ENCODE peak calls at places on chromosomes 16 and 17, in four cellular contexts. U is heart right ventricle; Z is testis; J is CD8-positive, alpha-beta memory T cell. L is an unnamed sample.
A peak's percentile ranks its signal among the peaks of the same experiment; 100 is the strongest.

GRCh38 chr16:89120921-89121351 is 27.3 kb downstream of the ACSF3 start:
- DNase-seq in U (no peak), Z (peak; percentile 88), J (no peak), L (no peak)

GRCh38 chr17:81966343-81967243 is 5.6 kb upstream of the NOTUM start:
- DNase-seq in U (peak; percentile 69), Z (peak; percentile 51), J (no peak), L (no peak)

GRCh38 chr17:79609175-79609589 is 1.7 kb downstream of the RBFOX3 start:
- DNase-seq in U (no peak), Z (no peak), J (no peak), L (no peak)

GRCh38 chr16:20799599-20799998 is 6.7 kb downstream of the ERI2 start:
- DNase-seq in U (no peak), Z (no peak), J (peak; percentile 10), L (no peak)

GRCh38 chr17:83182620-83183063 is 103.2 kb downstream of the METRNL start:
- DNase-seq in U (peak; percentile 19), Z (peak; percentile 59), J (no peak), L (peak; percentile 52)

GRCh38 chr16:59169168-59169567 is 435.1 kb upstream of the GOT2 start:
- DNase-seq in U (no peak), Z (no peak), J (no peak), L (no peak)

GRCh38 chr16:71933913-71934696 is 38.8 kb downstream of the IST1 start:
- DNase-seq in U (no peak), Z (no peak), J (no peak), L (no peak)

GRCh38 chr16:55036371-55036821 is 105.7 kb downstream of the IRX5 start:
- DNase-seq in U (no peak), Z (no peak), J (no peak), L (no peak)

GRCh38 chr17:83203073-83203471 is 123.7 kb downstream of the METRNL start:
- DNase-seq in U (peak; percentile 50), Z (peak; percentile 61), J (no peak), L (peak; percentile 63)

GRCh38 chr17:34852614-34853013 is 108.6 kb downstream of the CCT6B start:
- DNase-seq in U (no peak), Z (no peak), J (no peak), L (no peak)

GRCh38 chr17:79461041-79461440 is 149.8 kb downstream of the RBFOX3 start:
- DNase-seq in U (no peak), Z (no peak), J (no peak), L (no peak)

GRCh38 chr17:57085448-57086068 is 512 bp downstream of the AKAP1 start:
- DNase-seq in U (peak; percentile 72), Z (peak; percentile 56), J (peak; percentile 68), L (no peak)

GRCh38 chr17:2892305-2892971 is 96.2 kb downstream of the RAP1GAP2 start:
- DNase-seq in U (no peak), Z (no peak), J (no peak), L (no peak)

GRCh38 chr16:2855536-2855935 is 2.4 kb downstream of the PRSS22 start:
- DNase-seq in U (no peak), Z (no peak), J (no peak), L (no peak)

GRCh38 chr17:51739245-51739886 is 419.1 kb downstream of the CA10 start:
- DNase-seq in U (no peak), Z (no peak), J (no peak), L (no peak)

GRCh38 chr17:73444021-73444420 is 132.2 kb upstream of the CDC42EP4 start:
- DNase-seq in U (no peak), Z (no peak), J (no peak), L (no peak)

GRCh38 chr17:1639549-1639948 is 6.0 kb downstream of the SCARF1 start:
- DNase-seq in U (no peak), Z (peak; percentile 54), J (no peak), L (no peak)

GRCh38 chr16:67923414-67924127 is 8.1 kb downstream of the CTRL start:
- DNase-seq in U (no peak), Z (peak; percentile 46), J (no peak), L (no peak)

GRCh38 chr16:14611660-14612059 is 18.4 kb downstream of the PARN start:
- DNase-seq in U (no peak), Z (no peak), J (no peak), L (no peak)

GRCh38 chr16:14302399-14303181 is 231.5 kb downstream of the MRTFB start:
- DNase-seq in U (peak; percentile 37), Z (no peak), J (no peak), L (no peak)

GRCh38 chr16:529012-529575 is 1.6 kb downstream of the CAPN15 start:
- DNase-seq in U (no peak), Z (no peak), J (peak; percentile 20), L (no peak)

GRCh38 chr17:62825182-62825581 is 17.1 kb upstream of the MARCHF10 start:
- DNase-seq in U (no peak), Z (no peak), J (no peak), L (no peak)

GRCh38 chr17:69870751-69871199 is 204.2 kb upstream of the KCNJ16 start:
- DNase-seq in U (no peak), Z (no peak), J (no peak), L (no peak)

GRCh38 chr16:82631701-82632685 is 5.2 kb downstream of the CDH13 start:
- DNase-seq in U (no peak), Z (no peak), J (no peak), L (peak; percentile 82)

GRCh38 chr17:10585529-10585928 is 36.1 kb upstream of the MYH2 start:
- DNase-seq in U (no peak), Z (no peak), J (no peak), L (no peak)

GRCh38 chr17:57561072-57561861 is 183.8 kb downstream of the CCDC182 start:
- DNase-seq in U (no peak), Z (no peak), J (no peak), L (no peak)

GRCh38 chr16:88628512-88628974 is 9.8 kb upstream of the IL17C start:
- DNase-seq in U (peak; percentile 73), Z (peak; percentile 28), J (no peak), L (no peak)

GRCh38 chr16:51651061-51651466 is 500.0 kb upstream of the SALL1 start:
- DNase-seq in U (no peak), Z (no peak), J (no peak), L (no peak)

GRCh38 chr17:73969956-73970355 is 233.5 kb upstream of the RPL38 start:
- DNase-seq in U (no peak), Z (peak; percentile 25), J (no peak), L (peak; percentile 19)

GRCh38 chr17:52181842-52182241 is 23.3 kb upstream of the CA10 start:
- DNase-seq in U (no peak), Z (no peak), J (no peak), L (no peak)

GRCh38 chr16:88809068-88809675 is 2.6 kb downstream of the APRT start:
- DNase-seq in U (no peak), Z (no peak), J (no peak), L (no peak)

DNA sequence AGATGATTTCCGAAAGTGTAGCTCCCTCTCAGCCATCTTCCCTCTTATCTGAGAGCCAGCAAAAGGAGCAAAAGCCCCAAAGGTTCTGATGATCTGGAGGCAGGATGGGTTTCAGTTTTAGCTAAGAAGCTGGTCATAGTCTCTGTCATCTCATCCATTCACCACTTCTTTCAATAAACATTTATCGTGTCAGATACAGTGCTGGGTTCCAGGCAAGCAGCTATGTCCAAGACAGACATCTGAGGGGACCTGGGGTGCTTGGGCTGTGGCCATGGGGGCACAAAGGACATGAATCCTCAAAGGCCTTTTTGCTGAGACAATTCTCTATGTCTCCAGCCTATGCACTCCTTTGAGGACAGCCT is 1.0 kb upstream of the ETV4 start:
- DNase-seq in U (no peak), Z (no peak), J (no peak), L (no peak)
- H3K4me3 ChIP-seq in U (no peak overlapping the region), Z (no peak overlapping the region), J (peak overlapping the region; percentile 74), L (no peak overlapping the region)

GRCh38 chr16:86012221-86012620 is 113.3 kb downstream of the IRF8 start:
- DNase-seq in U (no peak), Z (no peak), J (no peak), L (no peak)
- H3K4me3 ChIP-seq in U (no peak overlapping the region), Z (no peak overlapping the region), J (no peak overlapping the region), L (no peak overlapping the region)

DNA sequence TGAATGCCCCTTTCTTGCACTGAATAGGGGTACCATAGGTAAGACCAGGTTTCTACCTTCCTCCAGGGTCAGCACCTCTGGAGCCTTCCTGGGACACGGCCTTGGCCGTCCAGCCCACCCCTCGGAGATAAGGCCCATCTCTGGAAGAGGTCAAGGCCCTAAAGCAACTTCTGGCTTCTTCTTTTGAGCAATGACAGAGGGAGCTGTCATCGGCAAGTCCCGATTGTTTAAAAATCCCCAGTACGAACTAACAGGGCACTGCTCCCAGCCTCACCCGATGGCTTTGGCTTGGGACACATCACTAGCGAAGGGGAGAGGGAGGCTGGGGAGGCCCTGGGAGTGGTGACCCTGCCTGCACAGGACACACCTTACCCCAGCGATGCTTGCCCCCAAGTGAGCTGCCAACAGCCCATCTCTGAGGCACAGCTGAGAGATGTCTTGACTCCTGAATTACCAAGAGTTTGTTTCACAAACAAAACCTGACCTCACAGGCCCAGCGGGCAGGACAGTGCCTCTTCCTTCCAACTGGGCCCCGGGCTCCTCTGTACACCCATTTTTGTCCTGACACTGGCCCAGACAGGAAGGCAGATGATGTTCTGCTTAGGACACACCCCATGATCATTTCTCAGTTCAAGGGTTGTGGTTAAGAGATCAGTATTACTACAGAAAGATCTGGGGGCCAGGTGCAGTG is 4.8 kb downstream of the SYNGR2 start:
- DNase-seq in U (peak; percentile 21), Z (no peak), J (peak; percentile 28), L (peak; percentile 64)
- H3K4me3 ChIP-seq in U (no peak overlapping the region), Z (no peak overlapping the region), J (no peak overlapping the region), L (peak overlapping the region; percentile 14)

GRCh38 chr16:28985206-28985605 is 354 bp downstream of the LAT start:
- DNase-seq in U (no peak), Z (no peak), J (no peak), L (no peak)

GRCh38 chr16:28986492-28986891 is 1.6 kb downstream of the LAT start:
- DNase-seq in U (no peak), Z (no peak), J (no peak), L (no peak)

GRCh38 chr16:28984091-28984490 is 761 bp upstream of the LAT start:
- DNase-seq in U (no peak), Z (no peak), J (no peak), L (no peak)

GRCh38 chr16:28984619-28985135 is at the start of gene LAT:
- DNase-seq in U (peak; percentile 39), Z (no peak), J (peak; percentile 78), L (no peak)

DNA sequence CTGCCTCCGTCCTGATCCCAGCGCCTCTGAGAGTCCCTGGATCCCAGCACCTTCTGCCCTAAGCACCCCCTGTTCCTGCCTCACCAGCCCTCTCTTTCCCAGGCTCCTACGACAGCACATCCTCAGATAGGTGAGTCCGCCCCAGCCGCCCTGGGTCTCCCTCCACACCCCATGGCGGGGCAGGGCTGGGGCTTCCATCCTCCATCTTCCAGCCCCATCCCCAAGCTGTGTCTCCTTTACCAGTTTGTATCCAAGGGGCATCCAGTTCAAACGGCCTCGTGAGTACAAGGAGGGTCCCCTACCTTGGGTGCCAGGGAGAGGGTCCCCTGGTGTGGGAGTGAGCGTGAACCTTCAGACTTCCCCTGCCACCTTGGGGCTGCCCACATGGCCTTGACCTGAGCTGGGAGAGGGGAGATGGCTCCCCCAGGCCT is 774 bp downstream of the LAT start:
- DNase-seq in U (no peak), Z (no peak), J (no peak), L (no peak)
- H3K4me3 ChIP-seq in U (no peak overlapping the region), Z (no peak overlapping the region), J (peak overlapping the region; percentile 88), L (no peak overlapping the region)

GRCh38 chr17:39679521-39680192 is 8.2 kb downstream of the PGAP3 start:
- DNase-seq in U (no peak), Z (no peak), J (peak; percentile 53), L (no peak)
- H3K4me3 ChIP-seq in U (no peak overlapping the region), Z (no peak overlapping the region), J (peak overlapping the region; percentile 24), L (no peak overlapping the region)